ENCODE peak calls at places on chromosomes 5 and 9, in ten cellular contexts. Q is thoracic aorta, D is AG04450, Y is pancreas, P is transverse colon, B is SJSA1, Z is foreskin keratinocyte, N is ascending aorta, L is coronary artery, F is lung. U is an unnamed sample.

GRCh38 chr5:168438349-168438748 is 47.9 kb upstream of the RARS1 start:
- DNase-seq in B (no peak), F (no peak), Z (no peak), P (no peak), N (no peak), Y (no peak), L (no peak), Q (no peak), D (no peak), U (no peak)

GRCh38 chr5:87579678-87580077 is 166.9 kb upstream of the CCNH start:
- DNase-seq in P (no peak), Y (no peak), B (no peak), Q (no peak), D (no peak), F (no peak), L (no peak), N (no peak), Z (no peak), U (no peak)

GRCh38 chr5:159855476-159856157 is 60.7 kb upstream of the ADRA1B start:
- DNase-seq in F (no peak), L (no peak), Q (no peak), P (no peak), D (no peak), Z (no peak), N (no peak), Y (no peak), B (no peak), U (no peak)

GRCh38 chr9:107548298-107549142 is 59.0 kb upstream of the KLF4 start:
- DNase-seq in N (peak), B (no peak), D (peak), P (no peak), Q (peak), L (no peak), F (peak), Z (peak), Y (peak), U (peak)

GRCh38 chr5:32866138-32866537 is 155.0 kb downstream of the NPR3 start:
- DNase-seq in L (no peak), Q (no peak), B (no peak), P (no peak), Z (no peak), N (no peak), Y (no peak), F (no peak), D (no peak), U (no peak)

GRCh38 chr9:82320566-82320965 is 332.0 kb downstream of the SPATA31D1 start:
- DNase-seq in N (no peak), Y (no peak), L (no peak), F (no peak), B (no peak), Q (no peak), Z (no peak), D (no peak), P (no peak), U (no peak)

GRCh38 chr5:132771559-132771998 is 5.5 kb downstream of the SEPTIN8 start:
- DNase-seq in F (no peak), D (peak), P (no peak), Q (no peak), B (no peak), L (peak), Y (no peak), N (no peak), Z (no peak), U (no peak)

GRCh38 chr9:73116030-73116429 is 35.6 kb upstream of the ANXA1 start:
- DNase-seq in Y (no peak), L (no peak), N (no peak), Q (no peak), B (no peak), F (no peak), Z (peak), D (peak), P (no peak), U (no peak)

GRCh38 chr9:76576344-76576743 is 117.4 kb downstream of the GCNT1 start:
- DNase-seq in N (peak), P (peak), D (no peak), L (no peak), B (peak), Z (peak), Y (no peak), Q (no peak), F (no peak), U (no peak)

GRCh38 chr5:392431-392988 is 50.5 kb upstream of the EXOC3 start:
- DNase-seq in L (peak), F (no peak), D (no peak), Y (peak), N (no peak), Z (no peak), Q (no peak), P (no peak), B (peak), U (no peak)

GRCh38 chr9:82202808-82203207 is 214.2 kb downstream of the SPATA31D1 start:
- DNase-seq in B (no peak), D (peak), Y (no peak), Z (peak), F (no peak), L (no peak), N (no peak), Q (no peak), P (no peak), U (peak)

GRCh38 chr5:176611435-176611834 is 1.5 kb upstream of the GPRIN1 start:
- DNase-seq in F (peak), B (peak), Q (no peak), Z (peak), L (no peak), D (peak), Y (peak), P (peak), N (no peak), U (peak)

GRCh38 chr5:176693477-176693851 is 46.2 kb downstream of the TSPAN17 start:
- DNase-seq in D (no peak), F (no peak), L (no peak), Z (no peak), Q (no peak), B (no peak), P (peak), Y (no peak), N (no peak), U (no peak)

GRCh38 chr9:136747161-136748060 is 914 bp downstream of the LCN6 start:
- DNase-seq in N (no peak), D (no peak), Z (no peak), B (no peak), F (no peak), P (no peak), Y (no peak), L (no peak), Q (no peak), U (no peak)

GRCh38 chr9:81035171-81035570 is 654.2 kb downstream of the TLE1 start:
- DNase-seq in N (no peak), Z (peak), L (no peak), P (no peak), F (no peak), B (no peak), Q (no peak), D (no peak), Y (no peak), U (no peak)

GRCh38 chr5:83025690-83026472 is 51.3 kb downstream of the TMEM167A start:
- DNase-seq in L (no peak), N (no peak), B (peak), Z (peak), Y (no peak), P (no peak), Q (no peak), D (no peak), F (no peak), U (no peak)

GRCh38 chr9:136557036-136557435 is 11.2 kb upstream of the NOTCH1 start:
- DNase-seq in Y (no peak), Z (no peak), L (no peak), D (no peak), F (no peak), P (no peak), Q (no peak), N (no peak), B (no peak), U (no peak)

GRCh38 chr5:54760182-54760935 is 225.0 kb downstream of the ESM1 start:
- DNase-seq in B (no peak), L (no peak), D (no peak), F (no peak), Z (no peak), N (no peak), Q (no peak), P (no peak), Y (no peak), U (no peak)

GRCh38 chr9:254516-254915 is 39.9 kb downstream of the DOCK8 start:
- DNase-seq in Y (no peak), Z (no peak), B (no peak), L (no peak), Q (no peak), D (no peak), F (no peak), N (no peak), P (no peak), U (no peak)

GRCh38 chr9:127637322-127637847 is 25.3 kb downstream of the STXBP1 start:
- DNase-seq in Q (no peak), Z (peak), B (no peak), D (peak), N (no peak), L (no peak), F (no peak), Y (no peak), P (peak), U (peak)

GRCh38 chr9:137255448-137256114 is 454 bp downstream of the NELFB start:
- DNase-seq in P (peak), F (no peak), Q (no peak), B (no peak), Z (no peak), N (no peak), Y (peak), L (no peak), D (no peak), U (no peak)

GRCh38 chr5:21195145-21195544 is 1207.1 kb upstream of the CDH18 start:
- DNase-seq in B (no peak), D (no peak), F (no peak), Y (no peak), Z (no peak), L (no peak), N (no peak), Q (no peak), P (no peak), U (no peak)

GRCh38 chr5:163433271-163433670 is 4.1 kb upstream of the CCNG1 start:
- DNase-seq in N (no peak), F (no peak), Z (no peak), P (peak), L (no peak), Q (no peak), Y (peak), D (no peak), B (no peak), U (no peak)

GRCh38 chr9:131660466-131661405 is 79.1 kb downstream of the RAPGEF1 start:
- DNase-seq in B (peak), N (no peak), Q (no peak), P (no peak), L (peak), Z (no peak), D (no peak), F (no peak), Y (no peak), U (no peak)

GRCh38 chr9:91898451-91899433 is 51.3 kb downstream of the ROR2 start:
- DNase-seq in B (no peak), L (no peak), P (peak), D (no peak), N (no peak), F (no peak), Q (no peak), Z (peak), Y (peak), U (peak)

GRCh38 chr9:91897201-91897600 is 52.8 kb downstream of the ROR2 start:
- DNase-seq in B (no peak), N (no peak), Q (no peak), L (no peak), D (no peak), Z (no peak), Y (no peak), P (no peak), F (no peak), U (no peak)

GRCh38 chr9:91896096-91896495 is 53.9 kb downstream of the ROR2 start:
- DNase-seq in D (no peak), N (no peak), B (no peak), F (no peak), Q (no peak), L (no peak), P (no peak), Z (no peak), Y (no peak), U (no peak)

GRCh38 chr9:91894023-91894422 is 56.0 kb downstream of the ROR2 start:
- DNase-seq in P (no peak), B (no peak), L (no peak), N (no peak), Y (no peak), Z (no peak), F (no peak), D (no peak), Q (no peak), U (no peak)

DNA sequence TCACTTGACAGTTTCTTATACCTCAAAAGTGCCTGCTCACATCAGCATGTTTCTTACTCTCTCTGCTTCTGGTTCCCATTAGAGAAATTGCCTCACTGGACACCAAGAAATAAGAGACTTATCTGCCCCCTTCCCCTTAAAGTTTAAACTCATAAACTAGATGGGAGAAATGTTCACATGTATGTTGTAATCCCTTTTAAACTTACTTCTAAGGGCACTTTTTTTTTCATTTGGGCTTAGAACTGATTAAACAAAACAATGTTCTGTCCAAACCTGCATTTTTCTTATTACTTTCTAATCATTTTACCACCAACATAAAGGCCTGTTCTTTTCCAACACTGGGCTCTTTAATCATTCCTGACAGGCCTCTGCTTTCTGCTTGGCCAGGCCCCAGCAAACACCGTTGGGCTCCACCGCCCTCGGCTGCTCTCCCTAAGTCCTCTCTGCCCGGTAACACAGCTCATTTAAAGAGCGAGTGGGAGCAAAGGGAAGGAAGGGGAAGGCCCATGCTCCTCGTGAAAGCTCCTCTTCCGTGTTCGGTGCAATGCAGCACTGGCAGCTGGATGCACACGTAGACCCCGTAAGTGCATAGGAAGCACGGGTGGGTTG is 53.4 kb downstream of the ROR2 start:
- DNase-seq in D (no peak), B (no peak), Z (peak), Y (peak), L (no peak), N (no peak), Q (no peak), P (peak), F (no peak), U (no peak)
- H3K27ac ChIP-seq in D (peak), B (no peak), Z (no peak), Y (no peak), L (no peak), N (no peak), Q (no peak), P (peak), F (no peak), U (no peak)

DNA sequence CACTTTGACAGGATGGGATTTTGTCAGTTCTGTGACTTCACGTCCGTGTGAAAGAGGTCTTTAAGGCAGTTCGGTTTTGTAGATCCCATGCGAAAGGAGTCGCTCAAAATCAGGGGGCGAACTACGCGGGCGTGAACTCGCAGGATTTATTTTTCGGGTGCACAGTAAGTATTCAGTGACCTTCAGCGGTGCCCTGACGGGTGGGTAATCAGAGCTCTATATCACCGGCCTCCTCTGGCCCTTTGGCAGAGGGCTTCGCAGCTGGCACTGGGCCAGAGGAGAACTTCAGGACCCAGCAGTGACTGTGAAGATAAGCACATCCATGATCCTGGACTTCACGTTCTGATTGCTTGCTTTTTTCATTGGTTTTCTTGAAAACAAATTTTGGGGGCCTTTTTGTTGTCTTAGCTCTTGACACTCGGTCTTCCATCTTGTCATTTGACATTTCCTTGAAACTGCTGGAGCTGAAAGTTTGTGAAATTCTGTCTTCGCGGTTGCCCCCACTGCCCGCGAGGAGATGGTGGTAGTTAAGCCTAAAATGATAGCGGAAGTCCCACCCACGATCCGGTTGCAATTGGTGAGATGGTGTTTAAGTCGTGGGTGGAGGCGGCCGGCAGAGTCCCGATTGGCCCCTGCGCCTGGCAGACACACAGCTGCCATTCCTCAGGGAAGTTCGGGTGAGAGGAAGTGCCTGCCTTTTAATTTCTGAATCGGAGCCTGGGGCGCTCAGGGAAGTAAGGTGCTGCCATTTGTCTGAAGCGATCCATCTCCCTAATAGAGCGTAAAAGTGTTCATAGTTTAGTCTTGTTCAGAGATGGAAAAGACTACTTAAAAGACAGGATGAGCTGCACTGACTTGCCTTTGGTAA is at the start of gene FAM120AOS:
- DNase-seq in P (peak), Q (peak), F (peak), Z (peak), L (peak), D (peak), B (peak), Y (peak), N (peak), U (peak)
- H3K27ac ChIP-seq in P (peak), Q (peak), F (peak), Z (peak), L (peak), D (peak), B (peak), Y (peak), N (peak), U (peak)

GRCh38 chr5:157612071-157612476 is 36.5 kb upstream of the ADAM19 start:
- DNase-seq in P (no peak), L (no peak), B (no peak), N (no peak), Z (peak), F (no peak), Y (no peak), D (no peak), Q (no peak), U (peak)

GRCh38 chr5:157608972-157609565 is 33.5 kb upstream of the ADAM19 start:
- DNase-seq in N (no peak), Q (no peak), B (no peak), Z (no peak), P (no peak), L (no peak), D (no peak), Y (no peak), F (no peak), U (no peak)

GRCh38 chr5:157611571-157612067 is 36.0 kb upstream of the ADAM19 start:
- DNase-seq in L (no peak), P (no peak), B (no peak), D (no peak), F (no peak), Y (no peak), Z (no peak), Q (no peak), N (no peak), U (no peak)

GRCh38 chr5:157612581-157612980 is 37.0 kb upstream of the ADAM19 start:
- DNase-seq in Q (no peak), N (no peak), L (no peak), Y (no peak), P (no peak), F (no peak), B (no peak), D (no peak), Z (no peak), U (no peak)

GRCh38 chr5:157610990-157611389 is 35.4 kb upstream of the ADAM19 start:
- DNase-seq in P (no peak), Y (no peak), N (no peak), L (no peak), D (no peak), Q (no peak), Z (no peak), B (no peak), F (no peak), U (no peak)
- H3K27ac ChIP-seq in P (no peak), Y (no peak), N (no peak), L (no peak), D (no peak), Q (no peak), Z (no peak), B (no peak), F (no peak), U (no peak)

GRCh38 chr5:149500922-149501582 is 50.2 kb downstream of the CSNK1A1 start:
- DNase-seq in L (no peak), N (no peak), P (no peak), D (peak), F (no peak), Y (no peak), Z (no peak), B (peak), Q (no peak), U (no peak)

GRCh38 chr5:149498724-149499336 is 52.4 kb downstream of the CSNK1A1 start:
- DNase-seq in Y (no peak), L (no peak), F (no peak), P (no peak), Q (no peak), D (no peak), Z (no peak), B (no peak), N (no peak), U (no peak)

GRCh38 chr5:149504649-149505048 is 46.6 kb downstream of the CSNK1A1 start:
- DNase-seq in Z (no peak), F (no peak), N (no peak), L (no peak), B (no peak), P (no peak), Y (no peak), Q (no peak), D (no peak), U (no peak)

GRCh38 chr5:149497357-149497756 is 53.9 kb downstream of the CSNK1A1 start:
- DNase-seq in Z (no peak), P (no peak), B (peak), Q (no peak), F (no peak), Y (no peak), D (peak), N (no peak), L (no peak), U (no peak)

DNA sequence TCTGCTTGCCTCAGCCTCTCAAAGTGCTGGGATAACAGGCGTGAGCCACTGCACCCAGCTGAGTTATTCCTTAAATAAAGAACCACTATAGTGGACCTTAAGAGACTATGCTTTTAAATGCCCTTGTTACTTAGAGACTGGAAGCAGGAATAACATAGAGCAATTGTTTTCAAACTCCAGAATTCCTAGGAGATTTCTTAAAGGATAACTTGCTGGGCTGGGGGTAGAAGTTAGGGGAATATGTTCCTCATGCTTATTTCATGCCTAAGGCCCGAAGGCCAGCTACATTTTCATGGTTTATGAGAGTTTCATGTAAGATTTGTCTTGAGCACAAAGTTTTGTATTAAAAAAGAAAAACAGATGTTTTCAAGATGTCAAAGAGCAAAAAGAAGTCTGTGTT is 48.2 kb downstream of the CSNK1A1 start:
- DNase-seq in Z (no peak), F (no peak), B (no peak), P (no peak), N (no peak), D (no peak), Y (no peak), L (no peak), Q (no peak), U (no peak)
- H3K27ac ChIP-seq in Z (no peak), F (no peak), B (peak), P (no peak), N (no peak), D (no peak), Y (no peak), L (no peak), Q (peak), U (no peak)

U was measured in epithelial cell of prostate.